ENCODE peak calls at places on chromosomes 3 and 15, in four cellular contexts. F, R, N and Z are unnamed samples.

GRCh38 chr3:14322001-14322400 is 80.4 kb upstream of the SLC6A6 start:
- DNase-seq in R (no peak), F (no peak), N (no peak), Z (no peak)

GRCh38 chr15:26421065-26421464 is 351.8 kb downstream of the GABRB3 start:
- DNase-seq in N (no peak), F (no peak), R (no peak), Z (no peak)

GRCh38 chr3:119338749-119339148 is 44.6 kb downstream of the ARHGAP31 start:
- DNase-seq in R (no peak), F (no peak), N (no peak), Z (no peak)

GRCh38 chr15:42385206-42385979 is 26.1 kb downstream of the CAPN3 start:
- DNase-seq in R (no peak), N (peak; percentile 9), F (no peak), Z (no peak)

GRCh38 chr3:183324083-183324482 is 71.0 kb downstream of the B3GNT5 start:
- DNase-seq in F (no peak), R (no peak), N (no peak), Z (no peak)

GRCh38 chr15:70323111-70323851 is 225.6 kb upstream of the TLE3 start:
- DNase-seq in N (peak; percentile 33), R (no peak), F (peak; percentile 56), Z (no peak)

GRCh38 chr3:129470861-129471260 is 30.8 kb downstream of the IFT122 start:
- DNase-seq in F (no peak), N (no peak), R (no peak), Z (no peak)

GRCh38 chr3:131840151-131840797 is 194.5 kb downstream of the CPNE4 start:
- DNase-seq in N (no peak), F (no peak), R (no peak), Z (no peak)

GRCh38 chr15:98524274-98524673 is 124.1 kb upstream of the IGF1R start:
- DNase-seq in R (no peak), N (no peak), F (no peak), Z (no peak)

GRCh38 chr3:34046154-34046553 is 247.7 kb downstream of the PDCD6IP start:
- DNase-seq in R (no peak), N (no peak), F (no peak), Z (no peak)

GRCh38 chr3:194805546-194805945 is 119.9 kb downstream of the FAM43A start:
- DNase-seq in N (no peak), F (no peak), R (no peak), Z (no peak)

GRCh38 chr3:10334461-10334860 is 13.5 kb upstream of the SEC13 start:
- DNase-seq in F (no peak), R (no peak), N (peak; percentile 7), Z (no peak)

GRCh38 chr3:58471025-58471887 is 20.6 kb upstream of the KCTD6 start:
- DNase-seq in F (peak; percentile 26), R (no peak), N (peak; percentile 84), Z (no peak)

GRCh38 chr15:81955709-81956108 is 90.1 kb downstream of the MEX3B start:
- DNase-seq in R (no peak), N (no peak), F (no peak), Z (no peak)

GRCh38 chr15:53844634-53845033 is 85.2 kb upstream of the WDR72 start:
- DNase-seq in R (no peak), F (no peak), N (no peak), Z (no peak)

GRCh38 chr3:139309880-139310279 is 33.9 kb upstream of the MRPS22 start:
- DNase-seq in F (peak; percentile 67), R (no peak), N (no peak), Z (no peak)

GRCh38 chr3:52351762-52352055 is 35.6 kb downstream of the DNAH1 start:
- DNase-seq in F (no peak), R (no peak), N (no peak), Z (no peak)

GRCh38 chr15:22949074-22949547 is 31.1 kb downstream of the CYFIP1 start:
- DNase-seq in F (peak; percentile 48), N (no peak), R (no peak), Z (no peak)

GRCh38 chr3:62260655-62261054 is 112.7 kb downstream of the FEZF2 start:
- DNase-seq in R (no peak), N (no peak), F (no peak), Z (no peak)

GRCh38 chr15:73809728-73810501 is 56.8 kb upstream of the INSYN1 start:
- DNase-seq in R (no peak), F (no peak), N (peak; percentile 43), Z (no peak)

GRCh38 chr3:65758871-65759598 is 279.7 kb downstream of the MAGI1 start:
- DNase-seq in N (no peak), F (no peak), R (no peak), Z (no peak)

GRCh38 chr15:79066391-79067090 is 24.0 kb downstream of the RASGRF1 start:
- DNase-seq in F (no peak), R (no peak), N (no peak), Z (no peak)

GRCh38 chr15:55344206-55344605 is 25.2 kb downstream of the PIGB start:
- DNase-seq in F (no peak), N (no peak), R (no peak), Z (no peak)

GRCh38 chr3:57112206-57112605 is 51.7 kb downstream of the SPATA12 start:
- DNase-seq in F (no peak), N (no peak), R (no peak), Z (no peak)

GRCh38 chr3:159263750-159264561 is 462.1 kb downstream of the MFSD1 start:
- DNase-seq in F (peak; percentile 18), N (peak; percentile 19), R (no peak), Z (no peak)

GRCh38 chr15:70504305-70504951 is 258.9 kb downstream of the UACA start:
- DNase-seq in F (peak; percentile 57), N (peak; percentile 78), R (no peak), Z (no peak)

GRCh38 chr15:69298697-69299441 is at the start of gene PAQR5:
- DNase-seq in F (peak; percentile 73), R (no peak), N (peak; percentile 44), Z (no peak)

GRCh38 chr3:64888840-64889239 is 201.0 kb upstream of the ADAMTS9 start:
- DNase-seq in R (no peak), F (no peak), N (no peak), Z (no peak)

GRCh38 chr15:41022487-41023090 is 69.3 kb downstream of the CHAC1 start:
- DNase-seq in N (peak; percentile 23), R (peak; percentile 24), F (peak; percentile 38), Z (peak; percentile 16)

GRCh38 chr3:64932666-64933342 is 245.0 kb upstream of the ADAMTS9 start:
- DNase-seq in N (peak; percentile 10), F (no peak), R (no peak), Z (no peak)

DNA sequence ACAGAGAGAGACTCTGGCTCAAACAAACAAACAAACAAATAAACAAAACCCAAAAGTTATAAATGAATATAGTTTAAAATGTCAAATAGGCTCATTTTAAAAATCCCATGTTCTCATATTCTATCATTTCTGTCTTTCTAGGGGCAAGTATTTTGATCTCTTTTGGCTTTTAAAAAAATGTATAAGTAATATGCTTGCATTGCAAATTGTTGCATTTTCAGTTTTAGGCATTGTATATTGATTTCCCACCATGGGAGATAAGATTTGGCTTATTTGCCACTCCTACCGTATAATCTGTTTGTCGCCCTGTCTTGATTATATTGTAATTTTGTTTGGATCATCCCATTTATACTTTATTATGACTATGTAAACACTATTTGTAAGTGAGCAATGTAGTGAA is 70.6 kb downstream of the PIAS1 start:
- DNase-seq in N (no peak), F (no peak), R (no peak), Z (no peak)
- H3K9me3 ChIP-seq in N (no peaks in the 10 kb centered on the region), F (no peaks in the 10 kb centered on the region), R (no peaks in the 10 kb centered on the region), Z (no peaks in the 10 kb centered on the region)

GRCh38 chr3:43014216-43014615 is 35.1 kb downstream of the GASK1A start:
- DNase-seq in R (no peak), N (no peak), F (no peak), Z (no peak)
- H3K9me3 ChIP-seq in R (peaks cover 51% of the 10 kb centered on the region), N (no peaks in the 10 kb centered on the region), F (no peaks in the 10 kb centered on the region), Z (peaks cover 12% of the 10 kb centered on the region)

GRCh38 chr15:46061002-46061401 is 426.2 kb downstream of the SQOR start:
- DNase-seq in R (no peak), N (no peak), F (no peak), Z (no peak)

GRCh38 chr15:46059921-46060565 is 425.2 kb downstream of the SQOR start:
- DNase-seq in N (peak; percentile 53), R (no peak), F (peak; percentile 29), Z (no peak)
- H3K9me3 ChIP-seq in N (no peaks in the 10 kb centered on the region), R (no peaks in the 10 kb centered on the region), F (no peaks in the 10 kb centered on the region), Z (no peaks in the 10 kb centered on the region)

GRCh38 chr15:25176991-25177954 is 222.5 kb downstream of the SNRPN start:
- DNase-seq in N (no peak), R (no peak), F (peak; percentile 8), Z (peak; percentile 5)
- H3K9me3 ChIP-seq in N (no peaks in the 10 kb centered on the region), R (peaks cover 55% of the 10 kb centered on the region), F (no peaks in the 10 kb centered on the region), Z (no peaks in the 10 kb centered on the region)

DNA sequence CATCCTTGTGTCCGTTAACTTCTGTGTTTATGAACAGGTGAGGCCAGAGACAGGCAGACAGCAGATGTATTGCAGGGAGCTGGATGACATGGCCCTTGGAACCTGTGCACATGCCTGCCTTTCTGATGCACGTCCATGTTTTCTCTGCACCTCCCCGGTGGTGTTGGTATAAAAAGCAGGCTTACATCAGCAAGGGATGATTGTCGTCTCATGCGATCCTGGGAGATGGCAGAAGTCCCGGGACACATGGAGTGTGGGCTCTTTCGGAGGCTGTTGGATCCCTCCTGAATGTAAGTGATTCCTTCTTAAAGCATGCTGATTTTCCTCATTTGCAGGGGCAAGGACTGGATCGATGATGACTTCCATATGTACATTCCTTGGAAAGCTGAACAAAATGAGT is 134.8 kb downstream of the SNRPN start:
- DNase-seq in R (no peak), F (no peak), N (no peak), Z (no peak)
- H3K9me3 ChIP-seq in R (peaks cover 95% of the 10 kb centered on the region), F (no peaks in the 10 kb centered on the region), N (no peaks in the 10 kb centered on the region), Z (peaks cover 24% of the 10 kb centered on the region)